ENCODE peak calls at places on chromosomes 16 and 17, in six cellular contexts. P is astrocyte of the spinal cord, F is NCI-H774, Q is T-helper 17 cell, K is neural progenitor cell, S is NCI-H1436. M is an unnamed sample.

GRCh38 chr16:85955566-85955965 is 56.6 kb downstream of the IRF8 start:
- DNase-seq in P (no peak), F (no peak), Q (no peak), K (no peak), S (no peak), M (no peak)

GRCh38 chr17:75605790-75606189 is 18.2 kb downstream of the MYO15B start:
- DNase-seq in P (no peak), F (no peak), Q (no peak), K (no peak), S (no peak), M (no peak)

GRCh38 chr17:33982872-33983271 is 272.2 kb upstream of the CCL2 start:
- DNase-seq in P (no peak), F (peak; percentile 84), Q (no peak), K (no peak), S (no peak), M (no peak)

GRCh38 chr17:83145358-83145738 is 65.9 kb downstream of the METRNL start:
- DNase-seq in P (no peak), F (no peak), Q (no peak), K (peak; percentile 34), S (no peak), M (no peak)

GRCh38 chr17:7502987-7503386 is 18.8 kb downstream of the POLR2A start:
- DNase-seq in P (no peak), F (no peak), Q (no peak), K (peak; percentile 48), S (no peak), M (no peak)

GRCh38 chr17:17740627-17741237 is 59.5 kb downstream of the RAI1 start:
- DNase-seq in P (peak; percentile 31), F (no peak), Q (no peak), K (no peak), S (no peak), M (no peak)

GRCh38 chr17:63984206-63984605 is 11.5 kb upstream of the SCN4A start:
- DNase-seq in P (peak; percentile 55), F (no peak), Q (no peak), K (no peak), S (no peak), M (no peak)

GRCh38 chr16:29900102-29900887 is at the start of gene ASPHD1:
- DNase-seq in P (peak; percentile 62), F (peak; percentile 70), Q (no peak), K (peak; percentile 92), S (peak; percentile 62), M (no peak)

GRCh38 chr17:4980644-4981216 is 6.7 kb downstream of the CAMTA2 start:
- DNase-seq in P (peak; percentile 52), F (no peak), Q (peak; percentile 29), K (peak; percentile 85), S (peak; percentile 56), M (no peak)

GRCh38 chr16:84459941-84460405 is 44.5 kb downstream of the MEAK7 start:
- DNase-seq in P (no peak), F (no peak), Q (no peak), K (no peak), S (no peak), M (no peak)

GRCh38 chr16:81831722-81832126 is 52.6 kb downstream of the PLCG2 start:
- DNase-seq in P (no peak), F (no peak), Q (no peak), K (no peak), S (no peak), M (peak; percentile 83)

GRCh38 chr17:68863091-68863652 is 92.0 kb downstream of the ABCA8 start:
- DNase-seq in P (no peak), F (no peak), Q (no peak), K (no peak), S (no peak), M (no peak)

GRCh38 chr17:45405250-45406086 is 27.2 kb downstream of the ARHGAP27 start:
- DNase-seq in P (no peak), F (no peak), Q (no peak), K (peak; percentile 97), S (peak; percentile 26), M (no peak)

GRCh38 chr17:60678118-60678444 is 430 bp downstream of the BCAS3 start:
- DNase-seq in P (no peak), F (no peak), Q (no peak), K (no peak), S (no peak), M (no peak)

GRCh38 chr17:66835476-66835875 is 559 bp downstream of the CACNG5 start:
- DNase-seq in P (no peak), F (no peak), Q (no peak), K (peak; percentile 13), S (no peak), M (no peak)

GRCh38 chr16:82633964-82634600 is 7.3 kb downstream of the CDH13 start:
- DNase-seq in P (peak; percentile 37), F (no peak), Q (no peak), K (no peak), S (no peak), M (no peak)

GRCh38 chr17:45722161-45722560 is 62.0 kb upstream of the CRHR1 start:
- DNase-seq in P (no peak), F (no peak), Q (no peak), K (peak; percentile 83), S (no peak), M (no peak)

GRCh38 chr16:47056704-47057630 is 83.5 kb upstream of the DNAJA2 start:
- DNase-seq in P (no peak), F (no peak), Q (no peak), K (no peak), S (no peak), M (no peak)

GRCh38 chr16:48810803-48811453 is 200.9 kb upstream of the N4BP1 start:
- DNase-seq in P (no peak), F (no peak), Q (no peak), K (peak; percentile 61), S (no peak), M (no peak)

GRCh38 chr17:81635973-81636504 is 873 bp downstream of the NPLOC4 start:
- DNase-seq in P (no peak), F (no peak), Q (no peak), K (no peak), S (no peak), M (no peak)

GRCh38 chr16:15970202-15970601 is 20.8 kb downstream of the ABCC1 start:
- DNase-seq in P (no peak), F (no peak), Q (no peak), K (peak; percentile 41), S (no peak), M (no peak)

GRCh38 chr16:20899503-20900298 is 457 bp downstream of the DCUN1D3 start:
- DNase-seq in P (peak; percentile 36), F (no peak), Q (no peak), K (no peak), S (no peak), M (no peak)